ENCODE peak calls at places on chromosomes 6 and 20, in seven cellular contexts. O is GM12878, E is HCT116, D is SK-N-SH, S is HepG2, Y is K562, T is H1. X is an unnamed sample.

GRCh38 chr6:84026721-84027164 is 6.8 kb upstream of the MRAP2 start:
- DNase-seq in O (no peak), E (no peak), D (no peak), S (peak), Y (no peak), T (no peak), X (no peak)

GRCh38 chr20:35461620-35462019 is 6.2 kb downstream of the CEP250 start:
- DNase-seq in O (no peak), E (no peak), D (no peak), S (no peak), Y (no peak), T (no peak), X (no peak)

GRCh38 chr6:136977075-136977474 is 55.0 kb downstream of the SLC35D3 start:
- DNase-seq in O (no peak), E (no peak), D (no peak), S (no peak), Y (no peak), T (no peak), X (no peak)

GRCh38 chr20:49620364-49621240 is 52.7 kb upstream of the PTGIS start:
- DNase-seq in O (peak), E (no peak), D (no peak), S (no peak), Y (no peak), T (no peak), X (peak)

GRCh38 chr6:64736421-64736950 is 970.5 kb downstream of the EYS start:
- DNase-seq in O (no peak), E (no peak), D (no peak), S (no peak), Y (no peak), T (no peak), X (peak)

GRCh38 chr6:28824793-28825731 is 98.7 kb downstream of the TRIM27 start:
- DNase-seq in O (no peak), E (no peak), D (no peak), S (no peak), Y (no peak), T (no peak), X (no peak)

GRCh38 chr6:24537082-24537699 is 42.4 kb downstream of the ALDH5A1 start:
- DNase-seq in O (no peak), E (no peak), D (no peak), S (no peak), Y (no peak), T (no peak), X (no peak)

GRCh38 chr20:52192296-52193007 is 873 bp upstream of the ZFP64 start:
- DNase-seq in O (peak), E (peak), D (peak), S (peak), Y (peak), T (no peak), X (peak)

GRCh38 chr6:137095093-137095492 is 50.3 kb upstream of the IL20RA start:
- DNase-seq in O (no peak), E (no peak), D (no peak), S (no peak), Y (no peak), T (no peak), X (no peak)

GRCh38 chr6:135819665-135820064 is 31.8 kb upstream of the PDE7B start:
- DNase-seq in O (no peak), E (no peak), D (no peak), S (no peak), Y (no peak), T (no peak), X (no peak)

GRCh38 chr20:6502999-6503398 is 264.5 kb upstream of the BMP2 start:
- DNase-seq in O (no peak), E (no peak), D (no peak), S (no peak), Y (no peak), T (no peak), X (no peak)

GRCh38 chr20:47024461-47024937 is 129.9 kb downstream of the EYA2 start:
- DNase-seq in O (no peak), E (no peak), D (no peak), S (no peak), Y (no peak), T (no peak), X (no peak)

GRCh38 chr6:113361014-113361645 is 496.0 kb upstream of the MARCKS start:
- DNase-seq in O (no peak), E (peak), D (no peak), S (peak), Y (no peak), T (no peak), X (no peak)

GRCh38 chr6:13466304-13467215 is 20.8 kb downstream of the GFOD1 start:
- DNase-seq in O (no peak), E (peak), D (no peak), S (no peak), Y (no peak), T (no peak), X (no peak)

GRCh38 chr6:28542440-28543293 is 17.0 kb downstream of the GPX5 start:
- DNase-seq in O (peak), E (peak), D (peak), S (peak), Y (peak), T (peak), X (peak)

GRCh38 chr6:44010411-44011349 is 116.6 kb downstream of the MRPL14 start:
- DNase-seq in O (no peak), E (peak), D (no peak), S (no peak), Y (no peak), T (no peak), X (no peak)

GRCh38 chr6:141561154-141561553 is 571.6 kb upstream of the GJE1 start:
- DNase-seq in O (no peak), E (no peak), D (no peak), S (peak), Y (no peak), T (no peak), X (peak)

GRCh38 chr6:136719280-136720044 is 72.8 kb downstream of the MAP3K5 start:
- DNase-seq in O (peak), E (no peak), D (no peak), S (no peak), Y (no peak), T (no peak), X (no peak)

GRCh38 chr20:11982958-11983470 is 65.3 kb downstream of the BTBD3 start:
- DNase-seq in O (no peak), E (no peak), D (no peak), S (peak), Y (no peak), T (no peak), X (no peak)

GRCh38 chr20:33178726-33179125 is 10.8 kb downstream of the BPIFA2 start:
- DNase-seq in O (no peak), E (no peak), D (no peak), S (peak), Y (no peak), T (peak), X (no peak)

GRCh38 chr6:149128489-149129145 is 188.9 kb upstream of the TAB2 start:
- DNase-seq in O (no peak), E (no peak), D (no peak), S (no peak), Y (peak), T (no peak), X (no peak)

GRCh38 chr20:58843128-58843556 is 7.6 kb downstream of the GNAS-AS1 start:
- DNase-seq in O (no peak), E (no peak), D (no peak), S (no peak), Y (no peak), T (no peak), X (no peak)

GRCh38 chr6:16697437-16698162 is 63.7 kb downstream of the ATXN1 start:
- DNase-seq in O (no peak), E (no peak), D (no peak), S (no peak), Y (no peak), T (no peak), X (no peak)

GRCh38 chr6:133983099-133983939 is 30.3 kb downstream of the TBPL1 start:
- DNase-seq in O (no peak), E (no peak), D (no peak), S (peak), Y (no peak), T (no peak), X (no peak)

GRCh38 chr6:168822376-168822775 is 381.4 kb downstream of the SMOC2 start:
- DNase-seq in O (no peak), E (no peak), D (no peak), S (no peak), Y (no peak), T (no peak), X (no peak)

GRCh38 chr6:168819546-168819945 is 378.6 kb downstream of the SMOC2 start:
- DNase-seq in O (no peak), E (no peak), D (no peak), S (no peak), Y (no peak), T (no peak), X (no peak)

GRCh38 chr6:168825226-168826077 is 384.5 kb downstream of the SMOC2 start:
- DNase-seq in O (no peak), E (no peak), D (no peak), S (no peak), Y (no peak), T (no peak), X (no peak)

GRCh38 chr6:168826078-168826390 is 385.1 kb downstream of the SMOC2 start:
- DNase-seq in O (no peak), E (no peak), D (peak), S (no peak), Y (no peak), T (no peak), X (no peak)

DNA sequence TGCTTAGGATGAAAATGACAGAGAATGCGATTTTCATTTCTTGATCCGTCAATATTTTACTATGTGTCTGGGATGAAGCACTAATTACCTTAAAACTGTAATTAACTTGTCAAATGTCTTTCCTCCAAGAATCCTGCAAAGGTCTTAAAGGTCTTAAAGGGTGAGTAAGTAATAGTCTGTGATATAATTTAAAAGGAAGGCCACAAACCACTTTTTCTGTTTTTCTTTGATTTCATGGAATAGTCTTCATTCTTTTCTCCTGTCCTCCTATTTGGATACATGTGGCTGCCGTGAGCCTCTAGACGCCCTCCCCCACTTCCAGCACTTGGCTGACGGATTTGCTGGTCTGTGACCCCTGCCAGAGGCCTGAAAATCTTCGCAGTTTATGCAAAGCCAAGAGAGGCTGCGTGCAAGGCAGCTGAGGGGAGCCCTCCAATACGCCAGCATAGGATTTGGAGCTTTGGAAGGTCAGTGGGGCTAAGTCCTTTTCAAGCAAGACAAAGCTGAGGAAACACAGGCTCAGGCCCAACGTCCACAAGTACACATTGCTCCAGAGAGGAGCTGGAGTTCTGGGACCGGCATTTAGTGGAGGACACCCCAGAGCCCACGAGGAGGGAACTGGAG is 382.5 kb downstream of the SMOC2 start:
- DNase-seq in O (no peak), E (no peak), D (no peak), S (no peak), Y (no peak), T (no peak), X (no peak)
- TF ChIP-seq JUND in O (no peak), E (no peak), D (no peak), S (no peak), Y (no peak), T (no peak), X (no peak)

DNA sequence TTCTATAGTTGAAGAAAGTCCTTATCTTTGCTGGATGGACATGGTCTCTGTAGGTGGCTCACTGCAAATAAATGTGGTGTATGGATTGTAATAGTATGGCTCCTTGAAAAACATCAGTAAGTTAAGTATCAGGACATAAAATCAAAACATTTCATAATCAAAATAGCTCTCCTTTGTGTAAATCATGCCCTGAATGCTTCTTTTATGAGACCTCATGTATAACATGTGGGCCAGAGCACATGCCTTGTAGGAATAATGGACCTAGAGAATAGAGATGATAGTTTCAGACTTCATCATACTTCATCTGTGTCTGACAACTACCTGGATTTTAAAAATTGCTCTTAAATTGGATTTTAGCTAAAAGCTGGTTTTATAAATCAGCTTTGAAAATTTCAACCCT is 159.9 kb downstream of the ASCC3 start:
- DNase-seq in O (no peak), E (no peak), D (no peak), S (no peak), Y (no peak), T (no peak), X (no peak)
- TF ChIP-seq JUND in O (no peak), E (no peak), D (no peak), S (no peak), Y (no peak), T (no peak), X (no peak)

DNA sequence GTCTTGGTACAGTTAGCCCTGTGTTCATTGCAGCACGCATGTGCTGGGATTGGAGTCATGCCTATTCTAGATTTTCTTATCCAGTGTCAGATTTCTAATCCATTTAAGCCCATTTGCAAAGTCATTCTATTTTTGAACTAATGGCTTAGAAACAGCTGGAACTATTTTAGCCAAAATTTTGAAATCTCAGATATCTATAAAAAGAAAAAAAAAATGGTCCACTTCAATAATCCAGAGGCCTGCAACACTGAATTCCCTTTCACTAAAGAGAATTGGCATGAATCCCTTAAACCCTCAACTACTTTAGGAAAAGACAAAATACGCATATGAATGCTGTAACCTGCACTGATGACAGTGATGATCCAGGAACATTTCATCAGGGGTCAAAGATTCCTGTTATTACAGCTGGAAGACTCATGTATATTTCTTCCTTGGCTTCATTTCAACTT is 1.5 kb downstream of the COL21A1 start:
- DNase-seq in O (no peak), E (no peak), D (no peak), S (no peak), Y (no peak), T (no peak), X (no peak)
- TF ChIP-seq JUND in O (no peak), E (no peak), D (no peak), S (no peak), Y (no peak), T (no peak), X (no peak)

GRCh38 chr20:63123326-63123725 is 92.6 kb downstream of the YTHDF1 start:
- DNase-seq in O (no peak), E (no peak), D (no peak), S (no peak), Y (no peak), T (no peak), X (no peak)

GRCh38 chr20:63120286-63121090 is 95.4 kb downstream of the YTHDF1 start:
- DNase-seq in O (no peak), E (no peak), D (no peak), S (no peak), Y (no peak), T (no peak), X (no peak)

GRCh38 chr20:63121246-63121645 is 94.7 kb downstream of the YTHDF1 start:
- DNase-seq in O (no peak), E (no peak), D (no peak), S (no peak), Y (no peak), T (no peak), X (no peak)

GRCh38 chr20:63122626-63123025 is 93.3 kb downstream of the YTHDF1 start:
- DNase-seq in O (no peak), E (no peak), D (no peak), S (no peak), Y (no peak), T (no peak), X (no peak)

DNA sequence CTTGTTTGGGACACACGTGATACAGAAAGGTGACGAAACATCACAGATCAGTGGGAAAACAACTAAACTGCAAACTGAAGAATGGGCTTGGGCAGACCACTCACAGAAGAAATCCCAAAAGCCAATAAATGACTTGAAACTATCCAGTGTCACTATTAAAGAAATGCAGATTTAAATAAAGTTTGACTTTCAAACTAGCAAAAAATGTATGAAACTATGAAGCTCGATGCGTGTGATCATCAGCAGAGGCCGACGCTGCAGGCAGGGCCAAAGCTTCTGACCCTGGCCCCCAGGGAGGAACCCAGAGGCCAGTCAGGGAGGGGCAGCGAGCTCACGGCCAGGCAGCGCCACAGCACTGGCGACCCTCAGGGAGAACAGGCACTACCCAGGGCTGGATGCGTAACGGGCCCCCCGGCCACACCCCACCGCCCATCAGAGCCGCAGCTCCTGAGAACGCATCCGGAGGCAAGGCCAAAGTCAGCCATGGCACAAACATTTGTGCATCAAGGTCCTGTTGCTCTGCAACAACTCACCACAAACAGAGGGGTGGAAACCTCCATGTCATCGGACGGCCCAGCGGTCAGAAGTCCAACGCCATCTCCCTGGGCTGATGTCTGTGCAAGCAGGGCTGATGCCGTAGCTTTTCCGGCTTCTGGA is 94.1 kb downstream of the YTHDF1 start:
- DNase-seq in O (no peak), E (no peak), D (no peak), S (no peak), Y (no peak), T (no peak), X (no peak)
- TF ChIP-seq JUND in O (no peak), E (no peak), D (no peak), S (no peak), Y (no peak), T (no peak), X (no peak)

GRCh38 chr6:15062311-15063252 is 183.3 kb upstream of the JARID2 start:
- DNase-seq in O (no peak), E (no peak), D (no peak), S (no peak), Y (peak), T (no peak), X (no peak)
- TF ChIP-seq JUND in O (no peak), E (no peak), D (no peak), S (no peak), Y (peak), T (no peak), X (no peak)

DNA sequence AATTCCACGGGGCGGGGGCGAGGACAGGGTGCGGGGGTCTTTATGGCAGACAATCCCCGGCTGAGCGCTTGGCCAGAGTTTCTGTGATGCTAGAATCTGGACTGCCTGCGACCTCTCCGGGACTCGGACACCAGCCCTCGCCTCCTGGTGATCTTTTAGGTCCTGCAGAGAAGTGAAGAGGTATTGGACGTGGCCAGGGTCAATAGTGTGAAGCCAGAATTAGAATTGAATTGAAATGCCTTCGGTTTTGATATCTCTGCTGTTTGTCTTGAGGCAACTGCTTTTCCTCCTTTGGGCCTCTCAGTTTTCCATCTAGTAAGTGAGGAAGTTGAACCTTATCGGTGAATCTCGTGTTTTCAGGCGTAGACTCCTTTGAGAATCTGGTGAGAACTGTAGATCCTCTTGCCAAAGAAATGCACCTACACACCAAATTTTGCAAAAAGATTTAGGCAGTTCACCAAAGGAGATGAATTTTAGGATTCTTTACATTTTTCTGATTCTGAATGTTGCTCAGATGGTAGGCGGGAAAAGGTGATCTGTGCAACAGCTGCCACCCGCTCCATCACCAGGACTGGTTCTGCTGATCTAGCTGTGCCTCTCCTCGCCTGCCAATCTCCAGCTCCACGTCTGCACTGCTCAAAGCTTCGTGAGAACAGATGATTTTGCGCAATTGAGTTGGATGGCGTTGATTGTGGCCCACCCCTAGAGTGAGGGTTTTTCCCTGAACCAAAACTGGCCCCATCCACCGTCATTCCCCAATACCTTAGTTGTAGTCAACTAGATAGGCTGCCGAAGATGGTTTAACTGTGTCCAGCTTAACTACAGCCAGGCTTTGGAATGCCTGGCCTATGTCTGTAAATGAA is 837 bp upstream of the OSER1 start:
- DNase-seq in O (no peak), E (no peak), D (peak), S (no peak), Y (no peak), T (no peak), X (no peak)
- TF ChIP-seq JUND in O (no peak), E (no peak), D (no peak), S (peak), Y (no peak), T (no peak), X (no peak)

GRCh38 chr20:44200371-44200770 is 10.2 kb downstream of the OSER1 start:
- DNase-seq in O (no peak), E (no peak), D (no peak), S (no peak), Y (no peak), T (no peak), X (no peak)

GRCh38 chr20:44200983-44201382 is 9.6 kb downstream of the OSER1 start:
- DNase-seq in O (no peak), E (no peak), D (no peak), S (no peak), Y (no peak), T (no peak), X (no peak)

GRCh38 chr20:44204156-44204831 is 6.3 kb downstream of the OSER1 start:
- DNase-seq in O (no peak), E (peak), D (no peak), S (no peak), Y (no peak), T (no peak), X (peak)

GRCh38 chr20:44204832-44205215 is 5.7 kb downstream of the OSER1 start:
- DNase-seq in O (no peak), E (no peak), D (no peak), S (no peak), Y (no peak), T (no peak), X (no peak)

GRCh38 chr20:44203161-44203560 is 7.4 kb downstream of the OSER1 start:
- DNase-seq in O (no peak), E (no peak), D (no peak), S (no peak), Y (no peak), T (no peak), X (no peak)
- TF ChIP-seq JUND in O (no peak), E (no peak), D (no peak), S (no peak), Y (no peak), T (no peak), X (no peak)

X was measured in T47D.